ENCODE peak calls at places on chromosomes 13 and 19, in ten cellular contexts. B is upper lobe of left lung; R is heart right ventricle; Y is fibroblast of lung; F is colonic mucosa; T is right lobe of liver; Q is CD4-positive, CD25-positive, alpha-beta regulatory T cell; Z is thoracic aorta; S is esophagus squamous epithelium; P is MM.1S. H is an unnamed sample.
A peak's percentile ranks its signal among the peaks of the same experiment; 100 is the strongest.

GRCh38 chr19:12975221-12975756 is 5.9 kb downstream of the DAND5 start:
- DNase-seq in B (no peak), R (no peak), Y (no peak), F (no peak), T (no peak), Q (no peak), Z (no peak), S (no peak), P (no peak), H (no peak)

GRCh38 chr13:37270206-37271001 is 164.9 kb upstream of the CSNK1A1L start:
- DNase-seq in B (no peak), R (no peak), Y (no peak), F (no peak), T (no peak), Q (no peak), Z (no peak), S (no peak), P (no peak), H (no peak)

GRCh38 chr13:97266328-97266727 is 44.2 kb downstream of the MBNL2 start:
- DNase-seq in B (peak; percentile 84), R (no peak), Y (peak; percentile 61), F (no peak), T (no peak), Q (no peak), Z (no peak), S (no peak), P (no peak), H (peak; percentile 57)

GRCh38 chr19:308471-309205 is 17.4 kb upstream of the PLPP2 start:
- DNase-seq in B (no peak), R (peak; percentile 2), Y (no peak), F (no peak), T (no peak), Q (no peak), Z (no peak), S (no peak), P (no peak), H (no peak)

GRCh38 chr19:29927944-29928669 is 13.9 kb upstream of the URI1 start:
- DNase-seq in B (no peak), R (no peak), Y (no peak), F (no peak), T (no peak), Q (no peak), Z (no peak), S (no peak), P (no peak), H (no peak)

GRCh38 chr19:48490980-48491792 is 20.4 kb downstream of the LMTK3 start:
- DNase-seq in B (peak; percentile 48), R (no peak), Y (no peak), F (peak; percentile 63), T (no peak), Q (peak; percentile 58), Z (no peak), S (no peak), P (peak; percentile 62), H (no peak)

GRCh38 chr13:88544836-88545235 is 873.7 kb downstream of the SLITRK5 start:
- DNase-seq in B (no peak), R (no peak), Y (no peak), F (no peak), T (no peak), Q (no peak), Z (no peak), S (no peak), P (no peak), H (no peak)

GRCh38 chr13:73440296-73440895 is 381.6 kb downstream of the KLF5 start:
- DNase-seq in B (no peak), R (no peak), Y (no peak), F (peak; percentile 41), T (no peak), Q (peak; percentile 7), Z (no peak), S (no peak), P (no peak), H (no peak)

GRCh38 chr13:84417426-84417825 is 535.2 kb upstream of the SLITRK1 start:
- DNase-seq in B (no peak), R (no peak), Y (peak; percentile 52), F (no peak), T (no peak), Q (no peak), Z (no peak), S (no peak), P (no peak), H (no peak)

GRCh38 chr19:3096267-3096901 is 2.2 kb downstream of the GNA11 start:
- DNase-seq in B (no peak), R (peak; percentile 6), Y (no peak), F (peak; percentile 68), T (peak; percentile 63), Q (no peak), Z (no peak), S (no peak), P (no peak), H (no peak)

GRCh38 chr19:8308891-8309291 is 733 bp upstream of the CD320 start:
- DNase-seq in B (no peak), R (peak; percentile 5), Y (no peak), F (peak; percentile 23), T (peak; percentile 26), Q (no peak), Z (no peak), S (no peak), P (no peak), H (peak; percentile 54)

GRCh38 chr19:8307400-8307964 is 676 bp downstream of the CD320 start:
- DNase-seq in B (peak; percentile 20), R (no peak), Y (no peak), F (peak; percentile 45), T (no peak), Q (no peak), Z (no peak), S (no peak), P (peak; percentile 11), H (peak; percentile 58)

GRCh38 chr19:8310342-8311055 is 2.3 kb upstream of the CD320 start:
- DNase-seq in B (no peak), R (peak; percentile 2), Y (no peak), F (peak; percentile 16), T (peak; percentile 15), Q (no peak), Z (no peak), S (no peak), P (no peak), H (no peak)

GRCh38 chr19:8307965-8308866 is at the start of gene CD320:
- DNase-seq in B (peak; percentile 89), R (peak; percentile 90), Y (peak; percentile 86), F (peak; percentile 93), T (peak; percentile 94), Q (peak; percentile 93), Z (peak; percentile 43), S (no peak), P (peak; percentile 96), H (peak; percentile 90)

DNA sequence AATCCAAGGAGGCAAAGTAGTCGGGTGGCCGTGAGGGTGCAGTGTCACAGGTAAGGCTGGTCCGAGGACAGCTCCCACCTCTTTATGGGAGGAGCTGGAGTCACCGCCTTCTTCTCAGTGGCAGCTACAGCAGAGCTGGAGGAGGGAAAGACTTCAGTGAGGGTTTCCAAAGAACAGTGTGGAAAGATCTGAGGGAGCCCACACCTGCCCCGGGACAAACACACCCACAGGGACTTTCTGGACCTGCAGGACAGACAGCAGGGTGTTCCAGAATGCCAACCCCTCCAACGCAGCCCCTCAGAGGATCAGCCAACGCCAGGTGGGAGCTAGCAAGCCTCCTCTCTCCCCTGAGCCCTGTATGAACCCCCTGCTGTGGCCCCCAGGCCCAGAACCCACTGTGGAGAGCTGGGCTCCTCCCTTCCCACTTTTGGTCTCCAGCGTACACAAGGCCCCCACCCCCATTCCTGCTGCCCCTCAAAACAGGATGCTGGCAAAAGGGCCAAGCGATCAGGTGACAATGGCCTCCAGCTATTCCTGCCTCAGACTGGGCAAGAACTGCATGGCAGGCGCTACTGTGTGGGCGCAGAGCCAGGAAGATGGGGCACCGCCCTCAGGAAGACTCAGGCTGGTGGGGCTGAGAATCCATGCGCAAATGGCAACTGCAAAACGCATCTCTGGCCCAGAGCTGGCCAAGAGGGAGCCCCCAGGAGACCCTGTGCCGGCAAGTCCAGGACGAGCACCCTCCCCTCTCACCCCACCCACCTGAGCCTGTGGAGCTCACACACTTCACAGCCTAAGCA is 3.5 kb upstream of the CD320 start:
- DNase-seq in B (no peak), R (peak; percentile 2), Y (no peak), F (peak; percentile 75), T (peak; percentile 58), Q (no peak), Z (no peak), S (no peak), P (no peak), H (no peak)
- H3K27ac ChIP-seq in B (peak overlapping the region; percentile 44), R (peak overlapping the region; percentile 31), Y (no peak overlapping the region), F (no peak overlapping the region), T (no peak overlapping the region), Q (no peak overlapping the region), Z (no peak overlapping the region), S (peak overlapping the region; percentile 63), P (no peak overlapping the region), H (peak overlapping the region; percentile 35)

DNA sequence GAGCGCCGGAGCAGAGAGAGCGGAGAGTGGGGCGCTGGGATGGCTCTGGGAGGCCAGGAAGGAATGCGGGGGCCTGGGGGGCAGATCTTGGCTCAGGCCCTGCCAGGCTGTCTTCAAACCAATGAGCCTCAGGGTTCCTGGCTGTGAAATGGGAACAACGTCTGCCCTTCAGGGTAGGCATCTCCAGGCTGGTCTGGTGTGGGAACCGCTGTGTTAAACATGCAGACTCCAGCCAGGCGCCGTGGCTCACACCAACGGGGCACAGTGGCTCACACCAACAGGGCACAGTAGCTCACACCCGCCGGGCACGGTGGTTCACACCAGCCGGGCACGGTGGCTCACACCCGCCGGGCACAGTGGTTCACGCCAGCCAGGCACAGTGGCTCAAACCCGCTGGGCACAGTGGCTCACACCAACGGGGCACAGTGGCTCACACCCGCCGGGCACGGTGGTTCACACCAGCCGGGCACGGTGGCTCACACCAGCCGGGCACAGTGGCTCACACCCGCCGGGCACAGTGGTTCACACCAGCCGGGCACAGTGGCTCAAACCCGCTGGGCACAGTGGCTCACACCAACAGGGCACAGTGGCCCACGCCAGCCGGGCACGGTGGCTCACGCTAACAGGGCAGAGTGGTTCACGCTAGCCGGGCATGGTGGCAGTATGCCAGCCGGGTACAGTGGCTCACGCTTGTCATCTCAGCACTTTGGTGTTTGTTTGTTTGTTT is 40.1 kb downstream of the EFNA2 start:
- DNase-seq in B (no peak), R (no peak), Y (no peak), F (no peak), T (no peak), Q (no peak), Z (no peak), S (no peak), P (no peak), H (no peak)
- H3K27ac ChIP-seq in B (no peak overlapping the region), R (no peak overlapping the region), Y (no peak overlapping the region), F (no peak overlapping the region), T (no peak overlapping the region), Q (no peak overlapping the region), Z (no peak overlapping the region), S (peak overlapping the region; percentile 10), P (no peak overlapping the region), H (no peak overlapping the region)

GRCh38 chr19:54433697-54434096 is 15.3 kb upstream of the LENG8 start:
- DNase-seq in B (no peak), R (peak; percentile 2), Y (no peak), F (no peak), T (no peak), Q (no peak), Z (no peak), S (no peak), P (no peak), H (no peak)
- H3K27ac ChIP-seq in B (no peak overlapping the region), R (no peak overlapping the region), Y (no peak overlapping the region), F (no peak overlapping the region), T (no peak overlapping the region), Q (no peak overlapping the region), Z (no peak overlapping the region), S (no peak overlapping the region), P (no peak overlapping the region), H (no peak overlapping the region)

DNA sequence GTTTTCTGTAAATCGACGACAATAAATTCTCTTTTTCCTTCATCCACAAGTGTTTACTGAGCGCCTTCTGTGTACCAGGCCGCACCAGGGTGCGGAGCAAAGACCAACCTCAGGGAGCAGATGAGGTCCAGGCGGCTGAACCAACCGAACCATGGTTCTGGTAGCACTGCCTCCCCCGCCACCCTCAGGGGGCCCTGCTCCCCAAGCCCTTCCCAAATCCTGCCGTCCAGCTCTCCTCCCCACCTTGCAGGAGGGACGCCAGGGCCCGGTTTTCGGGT is 5.1 kb downstream of the RNF225 start:
- DNase-seq in B (no peak), R (no peak), Y (no peak), F (no peak), T (no peak), Q (no peak), Z (no peak), S (no peak), P (no peak), H (no peak)
- H3K27ac ChIP-seq in B (no peak overlapping the region), R (peak overlapping the region; percentile 41), Y (peak overlapping the region; percentile 43), F (no peak overlapping the region), T (no peak overlapping the region), Q (no peak overlapping the region), Z (no peak overlapping the region), S (peak overlapping the region; percentile 89), P (no peak overlapping the region), H (no peak overlapping the region)

H was measured in right atrium auricular region.